ENCODE peak calls at places on chromosomes 16 and 17, in seven cellular contexts. K is stimulated activated CD4-positive, alpha-beta T cell treated with anti-CD3 and anti-CD28 coated beads, Interleukin-2, amount 100 ng/mL, for 48 hours; X is CD8-positive, alpha-beta T cell; M is HEK293T; F is hypothalamus; L is SJSA1; U is AG10803. E is an unnamed sample.

GRCh38 chr17:55632893-55633292 is 89.8 kb downstream of the TMEM100 start:
- DNase-seq in K (no peak), X (no peak), M (no peak), F (no peak), L (no peak), U (peak), E (no peak)

GRCh38 chr16:64627781-64628180 is 494.1 kb downstream of the CDH11 start:
- DNase-seq in K (no peak), X (no peak), M (no peak), F (no peak), L (no peak), U (no peak), E (no peak)

GRCh38 chr16:27367463-27368357 is 34.3 kb upstream of the IL21R start:
- DNase-seq in K (peak), X (peak), M (peak), F (peak), L (peak), U (peak), E (peak)

GRCh38 chr17:34853916-34854315 is 107.3 kb downstream of the CCT6B start:
- DNase-seq in K (no peak), X (no peak), M (no peak), F (no peak), L (no peak), U (no peak), E (no peak)

GRCh38 chr17:10271004-10271620 is 72.7 kb upstream of the GAS7 start:
- DNase-seq in K (no peak), X (no peak), M (no peak), F (no peak), L (no peak), U (peak), E (no peak)

GRCh38 chr16:5010576-5011329 is 23.0 kb downstream of the NAGPA start:
- DNase-seq in K (no peak), X (no peak), M (no peak), F (no peak), L (no peak), U (no peak), E (no peak)

GRCh38 chr17:74361613-74362391 is at the start of gene BTBD17:
- DNase-seq in K (peak), X (no peak), M (peak), F (peak), L (no peak), U (no peak), E (no peak)

GRCh38 chr16:13453325-13453724 is 466.6 kb upstream of the ERCC4 start:
- DNase-seq in K (no peak), X (no peak), M (no peak), F (no peak), L (no peak), U (peak), E (no peak)

GRCh38 chr17:14323522-14323981 is 22.7 kb downstream of the HS3ST3B1 start:
- DNase-seq in K (no peak), X (no peak), M (no peak), F (no peak), L (no peak), U (no peak), E (no peak)

GRCh38 chr16:879986-880385 is 79.5 kb upstream of the GNG13 start:
- DNase-seq in K (no peak), X (no peak), M (no peak), F (no peak), L (no peak), U (no peak), E (no peak)

GRCh38 chr16:14586637-14587036 is 43.4 kb downstream of the PARN start:
- DNase-seq in K (no peak), X (no peak), M (no peak), F (no peak), L (no peak), U (no peak), E (no peak)

GRCh38 chr17:45888392-45888791 is 6.0 kb upstream of the MAPT start:
- DNase-seq in K (no peak), X (no peak), M (no peak), F (no peak), L (no peak), U (no peak), E (no peak)

GRCh38 chr17:76957600-76958464 is 89.6 kb downstream of the MGAT5B start:
- DNase-seq in K (no peak), X (no peak), M (no peak), F (no peak), L (no peak), U (peak), E (no peak)

GRCh38 chr16:19701091-19701490 is 16.9 kb downstream of the KNOP1 start:
- DNase-seq in K (no peak), X (no peak), M (no peak), F (no peak), L (no peak), U (no peak), E (no peak)

GRCh38 chr16:19745286-19746018 is 27.4 kb downstream of the IQCK start:
- DNase-seq in K (no peak), X (no peak), M (no peak), F (peak), L (peak), U (peak), E (no peak)

GRCh38 chr16:75389096-75389692 is 44.1 kb downstream of the CFDP1 start:
- DNase-seq in K (no peak), X (no peak), M (no peak), F (no peak), L (no peak), U (no peak), E (no peak)

GRCh38 chr17:81287741-81288430 is 7.2 kb downstream of the SLC38A10 start:
- DNase-seq in K (no peak), X (no peak), M (no peak), F (no peak), L (no peak), U (no peak), E (no peak)

GRCh38 chr16:69367980-69368379 is 16.4 kb upstream of the TMED6 start:
- DNase-seq in K (no peak), X (no peak), M (no peak), F (no peak), L (no peak), U (no peak), E (no peak)

GRCh38 chr17:75317671-75318070 is 28.4 kb upstream of the SLC25A19 start:
- DNase-seq in K (no peak), X (no peak), M (no peak), F (no peak), L (no peak), U (no peak), E (no peak)

GRCh38 chr17:45440161-45440859 is 7.6 kb upstream of the ARHGAP27 start:
- DNase-seq in K (no peak), X (no peak), M (no peak), F (no peak), L (no peak), U (no peak), E (no peak)

GRCh38 chr16:2595376-2596200 is 57.8 kb downstream of the PDPK1 start:
- DNase-seq in K (no peak), X (no peak), M (no peak), F (no peak), L (no peak), U (no peak), E (no peak)

GRCh38 chr17:40331743-40332641 is 23.0 kb downstream of the RARA start:
- DNase-seq in K (no peak), X (no peak), M (no peak), F (peak), L (peak), U (peak), E (no peak)

GRCh38 chr16:75486014-75486404 is 9.2 kb downstream of the CHST6 start:
- DNase-seq in K (no peak), X (no peak), M (no peak), F (no peak), L (no peak), U (no peak), E (no peak)

GRCh38 chr16:88956546-88957455 is 20.2 kb downstream of the CBFA2T3 start:
- DNase-seq in K (no peak), X (no peak), M (no peak), F (no peak), L (no peak), U (no peak), E (no peak)

GRCh38 chr16:67177743-67178699 is 5.7 kb downstream of the MATCAP1 start:
- DNase-seq in K (no peak), X (no peak), M (peak), F (no peak), L (no peak), U (peak), E (peak)

GRCh38 chr17:76570877-76571471 is 14.7 kb downstream of the ST6GALNAC2 start:
- DNase-seq in K (no peak), X (no peak), M (no peak), F (no peak), L (no peak), U (no peak), E (no peak)

GRCh38 chr17:77131919-77132318 is 8.8 kb upstream of the SEC14L1 start:
- DNase-seq in K (no peak), X (no peak), M (no peak), F (no peak), L (no peak), U (peak), E (no peak)

GRCh38 chr17:68324114-68324513 is 32.8 kb downstream of the ARSG start:
- DNase-seq in K (no peak), X (no peak), M (no peak), F (no peak), L (no peak), U (no peak), E (no peak)

GRCh38 chr16:81885976-81886586 is 107.0 kb downstream of the PLCG2 start:
- DNase-seq in K (peak), X (no peak), M (peak), F (no peak), L (peak), U (peak), E (peak)

GRCh38 chr17:5373112-5373511 is 46.4 kb downstream of the NUP88 start:
- DNase-seq in K (no peak), X (no peak), M (no peak), F (no peak), L (no peak), U (no peak), E (no peak)

GRCh38 chr17:73551756-73552155 is 92.5 kb downstream of the SDK2 start:
- DNase-seq in K (peak), X (no peak), M (no peak), F (no peak), L (no peak), U (peak), E (no peak)

GRCh38 chr16:85715169-85716015 is 26.6 kb upstream of the GINS2 start:
- DNase-seq in K (no peak), X (no peak), M (no peak), F (no peak), L (no peak), U (no peak), E (no peak)

GRCh38 chr17:80819422-80820164 is 172.0 kb upstream of the CHMP6 start:
- DNase-seq in K (no peak), X (no peak), M (no peak), F (no peak), L (no peak), U (no peak), E (no peak)

E was measured in H1.